ENCODE peak calls at places on chromosomes 12 and 14, in five cellular contexts. One of them, this sample, is unnamed.

GRCh38 chr12:89874146-89874545 is 165.5 kb upstream of the ATP2B1 start:
- DNase-seq in breast epithelium: no peak
- DNase-seq in WTC11: no peak
- DNase-seq in non-pigmented ciliary epithelial cell: no peak
- DNase-seq in erythroblast: no peak
- DNase-seq in this sample: no peak

GRCh38 chr12:47753021-47754001 is 5.4 kb downstream of the RAPGEF3 start:
- DNase-seq in breast epithelium: peak; percentile 85
- DNase-seq in WTC11: peak; percentile 53
- DNase-seq in non-pigmented ciliary epithelial cell: no peak
- DNase-seq in erythroblast: no peak
- DNase-seq in this sample: no peak

GRCh38 chr14:103097244-103097993 is 2.9 kb downstream of the EXOC3L4 start:
- DNase-seq in breast epithelium: no peak
- DNase-seq in WTC11: no peak
- DNase-seq in non-pigmented ciliary epithelial cell: no peak
- DNase-seq in erythroblast: no peak
- DNase-seq in this sample: no peak

GRCh38 chr12:32742133-32742532 is 13.6 kb downstream of the YARS2 start:
- DNase-seq in breast epithelium: no peak
- DNase-seq in WTC11: no peak
- DNase-seq in non-pigmented ciliary epithelial cell: no peak
- DNase-seq in erythroblast: no peak
- DNase-seq in this sample: no peak

GRCh38 chr14:104370256-104370870 is 209.2 kb upstream of the C14orf180 start:
- DNase-seq in breast epithelium: no peak
- DNase-seq in WTC11: peak; percentile 66
- DNase-seq in non-pigmented ciliary epithelial cell: no peak
- DNase-seq in erythroblast: no peak
- DNase-seq in this sample: peak; percentile 74

GRCh38 chr14:25394791-25395391 is 344.9 kb upstream of the STXBP6 start:
- DNase-seq in breast epithelium: no peak
- DNase-seq in WTC11: no peak
- DNase-seq in non-pigmented ciliary epithelial cell: no peak
- DNase-seq in erythroblast: no peak
- DNase-seq in this sample: no peak

GRCh38 chr14:58243790-58244555 is 670 bp upstream of the PSMA3 start:
- DNase-seq in breast epithelium: no peak
- DNase-seq in WTC11: no peak
- DNase-seq in non-pigmented ciliary epithelial cell: no peak
- DNase-seq in erythroblast: peak; percentile 72
- DNase-seq in this sample: no peak

GRCh38 chr12:49358548-49359141 is 8.6 kb upstream of the SPATS2 start:
- DNase-seq in breast epithelium: no peak
- DNase-seq in WTC11: peak; percentile 67
- DNase-seq in non-pigmented ciliary epithelial cell: no peak
- DNase-seq in erythroblast: peak; percentile 78
- DNase-seq in this sample: peak; percentile 60

GRCh38 chr12:71731439-71732356 is 23.0 kb upstream of the RAB21 start:
- DNase-seq in breast epithelium: no peak
- DNase-seq in WTC11: peak; percentile 42
- DNase-seq in non-pigmented ciliary epithelial cell: no peak
- DNase-seq in erythroblast: no peak
- DNase-seq in this sample: peak; percentile 30

GRCh38 chr14:99320105-99320572 is 48.1 kb upstream of the BCL11B start:
- DNase-seq in breast epithelium: no peak
- DNase-seq in WTC11: peak; percentile 85
- DNase-seq in non-pigmented ciliary epithelial cell: no peak
- DNase-seq in erythroblast: peak; percentile 62
- DNase-seq in this sample: peak; percentile 77

GRCh38 chr14:74478996-74479635 is 14.0 kb downstream of the NPC2 start:
- DNase-seq in breast epithelium: no peak
- DNase-seq in WTC11: no peak
- DNase-seq in non-pigmented ciliary epithelial cell: no peak
- DNase-seq in erythroblast: no peak
- DNase-seq in this sample: peak; percentile 49

GRCh38 chr12:109310247-109311125 is 1.4 kb upstream of the FOXN4 start:
- DNase-seq in breast epithelium: no peak
- DNase-seq in WTC11: peak; percentile 38
- DNase-seq in non-pigmented ciliary epithelial cell: no peak
- DNase-seq in erythroblast: peak; percentile 25
- DNase-seq in this sample: peak; percentile 58

GRCh38 chr12:25708661-25709060 is 155.6 kb upstream of the LMNTD1 start:
- DNase-seq in breast epithelium: no peak
- DNase-seq in WTC11: no peak
- DNase-seq in non-pigmented ciliary epithelial cell: no peak
- DNase-seq in erythroblast: no peak
- DNase-seq in this sample: no peak

GRCh38 chr14:104876251-104876699 is 11.2 kb downstream of the CEP170B start:
- DNase-seq in breast epithelium: no peak
- DNase-seq in WTC11: peak; percentile 80
- DNase-seq in non-pigmented ciliary epithelial cell: no peak
- DNase-seq in erythroblast: peak; percentile 42
- DNase-seq in this sample: peak; percentile 48

GRCh38 chr12:131118366-131118765 is 164.7 kb downstream of the ADGRD1 start:
- DNase-seq in breast epithelium: peak; percentile 15
- DNase-seq in WTC11: peak; percentile 4
- DNase-seq in non-pigmented ciliary epithelial cell: no peak
- DNase-seq in erythroblast: no peak
- DNase-seq in this sample: no peak

GRCh38 chr12:53532026-53532425 is 24.7 kb upstream of the NPFF start:
- DNase-seq in breast epithelium: no peak
- DNase-seq in WTC11: no peak
- DNase-seq in non-pigmented ciliary epithelial cell: no peak
- DNase-seq in erythroblast: no peak
- DNase-seq in this sample: no peak

GRCh38 chr12:57222286-57223190 is 5.9 kb downstream of the NXPH4 start:
- DNase-seq in breast epithelium: no peak
- DNase-seq in WTC11: no peak
- DNase-seq in non-pigmented ciliary epithelial cell: no peak
- DNase-seq in erythroblast: no peak
- DNase-seq in this sample: no peak

GRCh38 chr12:118189761-118190181 is 53.8 kb downstream of the PEBP1 start:
- DNase-seq in breast epithelium: no peak
- DNase-seq in WTC11: peak; percentile 48
- DNase-seq in non-pigmented ciliary epithelial cell: peak; percentile 34
- DNase-seq in erythroblast: no peak
- DNase-seq in this sample: peak; percentile 78

GRCh38 chr12:14514154-14514842 is 53.4 kb downstream of the PLBD1 start:
- DNase-seq in breast epithelium: no peak
- DNase-seq in WTC11: no peak
- DNase-seq in non-pigmented ciliary epithelial cell: no peak
- DNase-seq in erythroblast: no peak
- DNase-seq in this sample: peak; percentile 39

GRCh38 chr14:54207075-54207474 is 189.7 kb upstream of the CDKN3 start:
- DNase-seq in breast epithelium: no peak
- DNase-seq in WTC11: no peak
- DNase-seq in non-pigmented ciliary epithelial cell: no peak
- DNase-seq in erythroblast: no peak
- DNase-seq in this sample: no peak

GRCh38 chr12:96239711-96240234 is 45.6 kb downstream of the ELK3 start:
- DNase-seq in breast epithelium: no peak
- DNase-seq in WTC11: no peak
- DNase-seq in non-pigmented ciliary epithelial cell: no peak
- DNase-seq in erythroblast: no peak
- DNase-seq in this sample: no peak

GRCh38 chr14:74941676-74942097 is 13.7 kb downstream of the PGF start:
- DNase-seq in breast epithelium: no peak
- DNase-seq in WTC11: no peak
- DNase-seq in non-pigmented ciliary epithelial cell: no peak
- DNase-seq in erythroblast: peak; percentile 80
- DNase-seq in this sample: no peak

GRCh38 chr12:120474092-120474960 is 4.8 kb upstream of the SRSF9 start:
- DNase-seq in breast epithelium: peak; percentile 60
- DNase-seq in WTC11: no peak
- DNase-seq in non-pigmented ciliary epithelial cell: no peak
- DNase-seq in erythroblast: no peak
- DNase-seq in this sample: no peak

GRCh38 chr12:128662106-128662505 is 161.7 kb downstream of the SLC15A4 start:
- DNase-seq in breast epithelium: no peak
- DNase-seq in WTC11: no peak
- DNase-seq in non-pigmented ciliary epithelial cell: no peak
- DNase-seq in erythroblast: no peak
- DNase-seq in this sample: no peak

GRCh38 chr14:89256273-89256672 is 160.8 kb downstream of the FOXN3 start:
- DNase-seq in breast epithelium: no peak
- DNase-seq in WTC11: no peak
- DNase-seq in non-pigmented ciliary epithelial cell: no peak
- DNase-seq in erythroblast: no peak
- DNase-seq in this sample: no peak

GRCh38 chr14:31090872-31091764 is 64.9 kb upstream of the STRN3 start:
- DNase-seq in breast epithelium: no peak
- DNase-seq in WTC11: no peak
- DNase-seq in non-pigmented ciliary epithelial cell: peak; percentile 76
- DNase-seq in erythroblast: no peak
- DNase-seq in this sample: no peak

GRCh38 chr12:28974166-28974565 is 174.9 kb upstream of the FAR2 start:
- DNase-seq in breast epithelium: no peak
- DNase-seq in WTC11: no peak
- DNase-seq in non-pigmented ciliary epithelial cell: no peak
- DNase-seq in erythroblast: no peak
- DNase-seq in this sample: no peak

GRCh38 chr14:92540472-92541048 is 27.0 kb downstream of the RIN3 start:
- DNase-seq in breast epithelium: peak; percentile 79
- DNase-seq in WTC11: no peak
- DNase-seq in non-pigmented ciliary epithelial cell: peak; percentile 97
- DNase-seq in erythroblast: no peak
- DNase-seq in this sample: no peak

GRCh38 chr14:28751467-28752058 is 15.0 kb upstream of the FOXG1 start:
- DNase-seq in breast epithelium: no peak
- DNase-seq in WTC11: peak; percentile 50
- DNase-seq in non-pigmented ciliary epithelial cell: no peak
- DNase-seq in erythroblast: peak; percentile 24
- DNase-seq in this sample: peak; percentile 78

GRCh38 chr14:27881646-27882045 is 884.9 kb upstream of the FOXG1 start:
- DNase-seq in breast epithelium: no peak
- DNase-seq in WTC11: peak; percentile 18
- DNase-seq in non-pigmented ciliary epithelial cell: no peak
- DNase-seq in erythroblast: no peak
- DNase-seq in this sample: no peak

GRCh38 chr14:74952697-74953484 is 2.5 kb downstream of the PGF start:
- DNase-seq in breast epithelium: no peak
- DNase-seq in WTC11: no peak
- DNase-seq in non-pigmented ciliary epithelial cell: no peak
- DNase-seq in erythroblast: peak; percentile 35
- DNase-seq in this sample: no peak

GRCh38 chr12:20099395-20099976 is 268.9 kb upstream of the PDE3A start:
- DNase-seq in breast epithelium: no peak
- DNase-seq in WTC11: no peak
- DNase-seq in non-pigmented ciliary epithelial cell: no peak
- DNase-seq in erythroblast: no peak
- DNase-seq in this sample: no peak

GRCh38 chr14:26984318-26985177 is 386.7 kb upstream of the NOVA1 start:
- DNase-seq in breast epithelium: peak; percentile 53
- DNase-seq in WTC11: peak; percentile 70
- DNase-seq in non-pigmented ciliary epithelial cell: peak; percentile 13
- DNase-seq in erythroblast: peak; percentile 27
- DNase-seq in this sample: peak; percentile 66

GRCh38 chr12:108635201-108635996 is 1.7 kb upstream of the SELPLG start:
- DNase-seq in breast epithelium: no peak
- DNase-seq in WTC11: no peak
- DNase-seq in non-pigmented ciliary epithelial cell: no peak
- DNase-seq in erythroblast: no peak
- DNase-seq in this sample: no peak

GRCh38 chr14:38297681-38298080 is 41.8 kb upstream of the CLEC14A start:
- DNase-seq in breast epithelium: no peak
- DNase-seq in WTC11: no peak
- DNase-seq in non-pigmented ciliary epithelial cell: no peak
- DNase-seq in erythroblast: no peak
- DNase-seq in this sample: no peak

GRCh38 chr12:105423921-105424320 is 93.4 kb downstream of the C12orf75 start:
- DNase-seq in breast epithelium: no peak
- DNase-seq in WTC11: no peak
- DNase-seq in non-pigmented ciliary epithelial cell: no peak
- DNase-seq in erythroblast: no peak
- DNase-seq in this sample: no peak

GRCh38 chr12:128509170-128509569 is 242.2 kb downstream of the TMEM132C start:
- DNase-seq in breast epithelium: no peak
- DNase-seq in WTC11: no peak
- DNase-seq in non-pigmented ciliary epithelial cell: no peak
- DNase-seq in erythroblast: no peak
- DNase-seq in this sample: no peak

This sample was measured in WERI-Rb-1.